ENCODE peak calls at places on chromosomes 12 and 14, in seven cellular contexts. X is CD8-positive, alpha-beta memory T cell; Q is left ventricle myocardium inferior; Y is aorta; W is A673; H is CD4-positive, CD25-positive, alpha-beta regulatory T cell; P is K562. C is an unnamed sample.

GRCh38 chr14:100581228-100582145 is 5.7 kb downstream of the BEGAIN start:
- DNase-seq in X (peak; percentile 24), W (no peak), H (no peak), Q (peak; percentile 2), P (no peak), Y (peak; percentile 62), C (no peak)

GRCh38 chr12:68428724-68429580 is 96.8 kb upstream of the MDM1 start:
- DNase-seq in X (no peak), H (no peak), Y (no peak), P (no peak), W (no peak), Q (no peak), C (no peak)

GRCh38 chr12:3032161-3032560 is 45.0 kb upstream of the TSPAN9 start:
- DNase-seq in W (no peak), X (no peak), Y (no peak), Q (no peak), P (no peak), H (no peak), C (no peak)

GRCh38 chr12:62292761-62293446 is 32.7 kb downstream of the USP15 start:
- DNase-seq in Y (no peak), X (no peak), Q (no peak), H (no peak), W (no peak), P (no peak), C (no peak)

GRCh38 chr14:104881369-104881979 is 16.4 kb downstream of the CEP170B start:
- DNase-seq in X (peak; percentile 38), W (no peak), H (no peak), Y (peak; percentile 64), Q (peak; percentile 66), P (no peak), C (no peak)

GRCh38 chr12:111775205-111776193 is 8.8 kb downstream of the ALDH2 start:
- DNase-seq in H (no peak), Q (peak; percentile 88), P (peak; percentile 69), X (no peak), Y (peak; percentile 81), W (no peak), C (peak; percentile 76)

GRCh38 chr14:101248840-101249675 is 312.2 kb upstream of the DIO3 start:
- DNase-seq in X (no peak), Q (no peak), Y (no peak), H (no peak), P (no peak), W (no peak), C (no peak)

GRCh38 chr12:3313655-3314305 is 177.2 kb upstream of the PRMT8 start:
- DNase-seq in W (peak; percentile 44), Y (no peak), P (peak; percentile 15), X (no peak), H (peak; percentile 5), Q (no peak), C (no peak)

GRCh38 chr12:38904932-38905479 is 385 bp downstream of the CPNE8 start:
- DNase-seq in Y (peak; percentile 95), X (peak; percentile 68), H (peak; percentile 39), P (peak; percentile 22), Q (peak; percentile 85), W (no peak), C (peak; percentile 79)

GRCh38 chr12:22821985-22822384 is 197.0 kb downstream of the ETNK1 start:
- DNase-seq in P (no peak), H (no peak), X (no peak), Q (no peak), W (no peak), Y (no peak), C (peak; percentile 59)

GRCh38 chr14:100806386-100806785 is 19.5 kb upstream of the MEG3 start:
- DNase-seq in X (no peak), P (no peak), Q (no peak), H (no peak), W (no peak), Y (no peak), C (no peak)

GRCh38 chr12:68020049-68020448 is 30.8 kb downstream of the IFNG-AS1 start:
- DNase-seq in P (no peak), Q (no peak), W (no peak), H (no peak), Y (no peak), X (no peak), C (no peak)

GRCh38 chr14:65045691-65046090 is 56.6 kb downstream of the MAX start:
- DNase-seq in Q (no peak), Y (no peak), H (no peak), P (no peak), X (no peak), W (no peak), C (no peak)

GRCh38 chr14:61934385-61934784 is 172.2 kb downstream of the SNAPC1 start:
- DNase-seq in X (no peak), H (no peak), P (no peak), Q (no peak), Y (no peak), W (no peak), C (peak; percentile 92)

GRCh38 chr14:52923902-52924575 is 26.8 kb downstream of the FERMT2 start:
- DNase-seq in H (no peak), X (no peak), Y (no peak), Q (no peak), P (no peak), W (no peak), C (no peak)

GRCh38 chr12:54227376-54227775 is 38.6 kb upstream of the SMUG1 start:
- DNase-seq in P (peak; percentile 43), W (no peak), H (no peak), Y (no peak), Q (no peak), X (no peak), C (no peak)

GRCh38 chr12:130242506-130242905 is 80.2 kb downstream of the FZD10 start:
- DNase-seq in W (no peak), H (no peak), X (no peak), P (no peak), Q (no peak), Y (no peak), C (no peak)

GRCh38 chr14:73231874-73232851 is 5.1 kb upstream of the PAPLN start:
- DNase-seq in Q (no peak), W (no peak), H (no peak), Y (peak; percentile 67), X (no peak), P (peak; percentile 45), C (no peak)

GRCh38 chr12:68291396-68292036 is 38.1 kb upstream of the IL22 start:
- DNase-seq in P (no peak), W (no peak), H (no peak), Q (no peak), Y (no peak), X (no peak), C (no peak)

GRCh38 chr12:98188649-98189048 is 326.7 kb upstream of the TMPO start:
- DNase-seq in W (peak; percentile 80), Y (no peak), X (no peak), P (no peak), Q (no peak), H (no peak), C (peak; percentile 57)

GRCh38 chr14:60648934-60649814 is at the start of gene SIX1:
- DNase-seq in X (no peak), H (no peak), W (peak; percentile 94), Q (peak; percentile 38), Y (peak; percentile 90), P (peak; percentile 73), C (peak; percentile 93)

GRCh38 chr12:116135209-116135930 is 142.1 kb downstream of the MED13L start:
- DNase-seq in X (no peak), Q (no peak), Y (no peak), P (no peak), W (peak; percentile 68), H (no peak), C (peak; percentile 80)

DNA sequence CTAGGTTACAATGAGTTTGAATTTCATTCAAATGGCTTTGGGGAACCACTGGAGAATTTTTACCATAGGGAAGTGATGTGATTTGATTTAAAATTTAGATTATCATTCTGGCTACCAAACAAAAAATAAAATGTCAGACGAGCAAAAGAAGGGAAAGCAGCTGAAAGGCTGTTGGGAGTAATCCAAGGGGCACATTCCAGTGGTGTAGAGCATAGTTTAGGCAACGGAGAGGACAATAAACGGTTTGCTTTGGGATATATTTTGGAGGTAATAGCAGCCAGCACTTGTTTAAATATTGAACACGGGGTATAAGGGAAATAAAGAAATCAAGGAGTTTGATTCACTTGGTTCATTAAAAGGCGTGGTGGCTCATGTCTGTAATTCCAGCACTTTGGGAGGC is 56.5 kb upstream of the SLC6A13 start:
- DNase-seq in X (no peak), Y (no peak), Q (no peak), H (no peak), P (no peak), W (no peak), C (peak; percentile 33)
- H3K36me3 ChIP-seq in X (peaks cover 88% of the 10 kb centered on the region), Y (peaks cover 3% of the 10 kb centered on the region), Q (peaks cover 100% of the 10 kb centered on the region), H (peaks cover 100% of the 10 kb centered on the region), P (peaks cover 75% of the 10 kb centered on the region), W (peaks cover 81% of the 10 kb centered on the region), C (peaks cover 13% of the 10 kb centered on the region)

GRCh38 chr12:79333144-79333543 is 357.6 kb downstream of the PAWR start:
- DNase-seq in X (no peak), Q (no peak), Y (no peak), H (no peak), P (no peak), W (no peak), C (no peak)

DNA sequence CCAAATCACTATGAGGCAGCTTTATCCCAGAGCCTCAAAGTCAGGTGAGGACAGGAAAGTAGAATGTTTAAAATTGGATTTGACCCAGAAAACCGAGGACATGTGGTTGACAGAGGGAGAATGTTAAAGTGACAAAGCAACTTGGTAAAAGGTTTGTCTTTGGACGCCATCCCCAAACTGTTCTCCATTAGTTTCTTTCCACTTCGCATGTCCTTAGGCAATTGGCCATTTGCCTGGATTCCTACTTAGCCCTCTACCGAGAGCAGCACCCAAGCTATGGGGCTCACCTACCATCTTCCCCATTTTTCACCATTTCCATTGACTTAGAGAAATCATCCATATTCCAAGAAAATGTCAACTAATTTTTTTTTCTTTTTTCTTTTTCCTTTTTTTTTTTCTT is 352.9 kb downstream of the PAWR start:
- DNase-seq in X (no peak), Y (no peak), P (no peak), Q (no peak), H (no peak), W (no peak), C (no peak)
- H3K36me3 ChIP-seq in X (no peaks in the 10 kb centered on the region), Y (no peaks in the 10 kb centered on the region), P (no peaks in the 10 kb centered on the region), Q (no peaks in the 10 kb centered on the region), H (no peaks in the 10 kb centered on the region), W (no peaks in the 10 kb centered on the region), C (no peaks in the 10 kb centered on the region)

DNA sequence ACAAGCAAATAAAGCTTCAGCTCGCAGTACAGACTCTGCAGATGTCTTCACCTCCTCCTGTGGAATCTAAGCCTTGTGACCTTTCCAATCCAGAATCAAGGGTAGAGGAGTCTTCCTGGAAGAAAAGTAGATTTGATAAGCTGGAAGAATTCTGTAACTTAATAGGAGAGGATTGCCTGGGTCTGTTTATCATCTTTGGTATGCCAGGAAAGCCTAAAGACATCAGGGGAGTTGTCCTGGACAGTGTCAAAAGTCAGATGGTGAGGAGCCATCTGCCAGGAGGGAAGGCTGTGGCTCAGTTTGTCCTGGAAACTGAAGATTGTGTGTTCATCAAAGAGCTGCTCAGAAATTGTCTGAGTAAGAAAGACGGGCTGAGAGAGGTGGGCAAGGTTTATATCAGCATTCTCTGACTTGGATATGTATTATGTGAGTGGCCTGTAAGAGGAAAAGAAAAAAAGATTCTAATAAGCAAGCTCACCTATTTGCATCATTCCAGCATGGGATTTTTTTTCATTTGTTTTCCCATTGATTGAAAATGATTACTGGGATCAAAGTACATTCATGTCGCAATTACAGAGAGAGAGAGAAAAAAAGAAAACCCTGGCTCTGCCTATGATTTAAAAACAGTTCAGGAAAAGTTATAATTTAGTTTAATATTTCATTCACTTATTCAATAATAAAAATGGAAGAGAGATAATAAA is 767 bp downstream of the REP15 start:
- DNase-seq in X (no peak), H (no peak), Q (no peak), P (no peak), Y (no peak), W (no peak), C (no peak)
- H3K36me3 ChIP-seq in X (no peaks in the 10 kb centered on the region), H (no peaks in the 10 kb centered on the region), Q (peaks cover 61% of the 10 kb centered on the region), P (no peaks in the 10 kb centered on the region), Y (peaks cover 10% of the 10 kb centered on the region), W (no peaks in the 10 kb centered on the region), C (no peaks in the 10 kb centered on the region)

GRCh38 chr12:124335426-124336183 is 40.7 kb downstream of the RFLNA start:
- DNase-seq in X (no peak), Y (no peak), Q (no peak), P (no peak), H (no peak), W (no peak), C (no peak)
- H3K36me3 ChIP-seq in X (peaks cover 26% of the 10 kb centered on the region), Y (no peaks in the 10 kb centered on the region), Q (peaks cover 89% of the 10 kb centered on the region), P (peaks cover 66% of the 10 kb centered on the region), H (peaks cover 43% of the 10 kb centered on the region), W (peaks cover 59% of the 10 kb centered on the region), C (peaks cover 35% of the 10 kb centered on the region)

C was measured in fibroblast of lung.